ENCODE peak calls at places on chromosomes 12 and 14, in five cellular contexts. One of them, this sample, is unnamed.

GRCh38 chr14:77848031-77848430 is 48.1 kb downstream of the ADCK1 start:
- DNase-seq in lower leg skin: no peak
- DNase-seq in psoas muscle: no peak
- DNase-seq in GM06990: no peak
- DNase-seq in WERI-Rb-1: no peak
- DNase-seq in this sample: peak; percentile 14

GRCh38 chr14:74569826-74570591 is 42.0 kb downstream of the LTBP2 start:
- DNase-seq in lower leg skin: no peak
- DNase-seq in psoas muscle: no peak
- DNase-seq in GM06990: no peak
- DNase-seq in WERI-Rb-1: peak; percentile 32
- DNase-seq in this sample: peak; percentile 88

GRCh38 chr12:613996-614726 is 49.1 kb downstream of the NINJ2 start:
- DNase-seq in lower leg skin: no peak
- DNase-seq in psoas muscle: no peak
- DNase-seq in GM06990: peak; percentile 49
- DNase-seq in WERI-Rb-1: peak; percentile 28
- DNase-seq in this sample: peak; percentile 26

GRCh38 chr14:50657753-50658152 is 10.4 kb downstream of the SAV1 start:
- DNase-seq in lower leg skin: no peak
- DNase-seq in psoas muscle: no peak
- DNase-seq in GM06990: no peak
- DNase-seq in WERI-Rb-1: no peak
- DNase-seq in this sample: no peak

GRCh38 chr12:15599266-15600037 is 189.7 kb downstream of the EPS8 start:
- DNase-seq in lower leg skin: no peak
- DNase-seq in psoas muscle: no peak
- DNase-seq in GM06990: no peak
- DNase-seq in WERI-Rb-1: no peak
- DNase-seq in this sample: peak; percentile 97

GRCh38 chr12:78038986-78039385 is 208.3 kb downstream of the NAV3 start:
- DNase-seq in lower leg skin: no peak
- DNase-seq in psoas muscle: no peak
- DNase-seq in GM06990: no peak
- DNase-seq in WERI-Rb-1: no peak
- DNase-seq in this sample: peak; percentile 32

GRCh38 chr14:51096870-51097269 is 2.0 kb upstream of the TRIM9 start:
- DNase-seq in lower leg skin: no peak
- DNase-seq in psoas muscle: no peak
- DNase-seq in GM06990: no peak
- DNase-seq in WERI-Rb-1: no peak
- DNase-seq in this sample: no peak

GRCh38 chr14:91354979-91355685 is 62.5 kb downstream of the CCDC88C start:
- DNase-seq in lower leg skin: no peak
- DNase-seq in psoas muscle: no peak
- DNase-seq in GM06990: no peak
- DNase-seq in WERI-Rb-1: peak; percentile 54
- DNase-seq in this sample: no peak

GRCh38 chr12:51025182-51025747 is 919 bp downstream of the SLC11A2 start:
- DNase-seq in lower leg skin: no peak
- DNase-seq in psoas muscle: no peak
- DNase-seq in GM06990: peak; percentile 15
- DNase-seq in WERI-Rb-1: no peak
- DNase-seq in this sample: no peak

GRCh38 chr14:87286191-87286590 is 706.8 kb downstream of the GALC start:
- DNase-seq in lower leg skin: no peak
- DNase-seq in psoas muscle: no peak
- DNase-seq in GM06990: no peak
- DNase-seq in WERI-Rb-1: no peak
- DNase-seq in this sample: no peak

GRCh38 chr12:106760184-106760531 is 14.3 kb upstream of the RIC8B start:
- DNase-seq in lower leg skin: no peak
- DNase-seq in psoas muscle: no peak
- DNase-seq in GM06990: peak; percentile 72
- DNase-seq in WERI-Rb-1: no peak
- DNase-seq in this sample: peak; percentile 27

GRCh38 chr12:113853491-113853890 is 112.6 kb downstream of the RBM19 start:
- DNase-seq in lower leg skin: no peak
- DNase-seq in psoas muscle: no peak
- DNase-seq in GM06990: no peak
- DNase-seq in WERI-Rb-1: no peak
- DNase-seq in this sample: no peak

GRCh38 chr12:8698830-8699330 is 1.1 kb downstream of the RIMKLB start:
- DNase-seq in lower leg skin: no peak
- DNase-seq in psoas muscle: no peak
- DNase-seq in GM06990: no peak
- DNase-seq in WERI-Rb-1: no peak
- DNase-seq in this sample: peak; percentile 32

GRCh38 chr12:104687823-104688573 is 231.2 kb downstream of the CHST11 start:
- DNase-seq in lower leg skin: no peak
- DNase-seq in psoas muscle: no peak
- DNase-seq in GM06990: no peak
- DNase-seq in WERI-Rb-1: no peak
- DNase-seq in this sample: no peak

GRCh38 chr12:120620624-120621023 is 19.8 kb upstream of the CABP1 start:
- DNase-seq in lower leg skin: no peak
- DNase-seq in psoas muscle: no peak
- DNase-seq in GM06990: no peak
- DNase-seq in WERI-Rb-1: no peak
- DNase-seq in this sample: no peak

GRCh38 chr14:60968671-60969070 is 12.2 kb downstream of the TRMT5 start:
- DNase-seq in lower leg skin: no peak
- DNase-seq in psoas muscle: no peak
- DNase-seq in GM06990: no peak
- DNase-seq in WERI-Rb-1: no peak
- DNase-seq in this sample: no peak

GRCh38 chr12:3317841-3318501 is 173.0 kb upstream of the PRMT8 start:
- DNase-seq in lower leg skin: no peak
- DNase-seq in psoas muscle: no peak
- DNase-seq in GM06990: no peak
- DNase-seq in WERI-Rb-1: no peak
- DNase-seq in this sample: no peak

GRCh38 chr14:79018846-79019245 is 848.7 kb downstream of the NRXN3 start:
- DNase-seq in lower leg skin: no peak
- DNase-seq in psoas muscle: no peak
- DNase-seq in GM06990: no peak
- DNase-seq in WERI-Rb-1: no peak
- DNase-seq in this sample: peak; percentile 58

GRCh38 chr12:27824126-27824842 is 44.2 kb upstream of the MANSC4 start:
- DNase-seq in lower leg skin: no peak
- DNase-seq in psoas muscle: no peak
- DNase-seq in GM06990: peak; percentile 71
- DNase-seq in WERI-Rb-1: no peak
- DNase-seq in this sample: no peak

GRCh38 chr12:11902525-11902875 is 168.2 kb upstream of the BCL2L14 start:
- DNase-seq in lower leg skin: no peak
- DNase-seq in psoas muscle: no peak
- DNase-seq in GM06990: no peak
- DNase-seq in WERI-Rb-1: no peak
- DNase-seq in this sample: no peak

GRCh38 chr12:124805050-124805449 is 58.6 kb downstream of the SCARB1 start:
- DNase-seq in lower leg skin: no peak
- DNase-seq in psoas muscle: no peak
- DNase-seq in GM06990: no peak
- DNase-seq in WERI-Rb-1: no peak
- DNase-seq in this sample: no peak

GRCh38 chr12:20549115-20549719 is 145.9 kb upstream of the SLCO1C1 start:
- DNase-seq in lower leg skin: no peak
- DNase-seq in psoas muscle: no peak
- DNase-seq in GM06990: no peak
- DNase-seq in WERI-Rb-1: peak; percentile 41
- DNase-seq in this sample: peak; percentile 74

GRCh38 chr14:28142400-28143015 is 624.1 kb upstream of the FOXG1 start:
- DNase-seq in lower leg skin: no peak
- DNase-seq in psoas muscle: no peak
- DNase-seq in GM06990: no peak
- DNase-seq in WERI-Rb-1: no peak
- DNase-seq in this sample: peak; percentile 55

GRCh38 chr12:109878247-109878625 is 2.1 kb downstream of the GLTP start:
- DNase-seq in lower leg skin: no peak
- DNase-seq in psoas muscle: no peak
- DNase-seq in GM06990: no peak
- DNase-seq in WERI-Rb-1: no peak
- DNase-seq in this sample: no peak

GRCh38 chr14:72961579-72962335 is 35.5 kb downstream of the DCAF4 start:
- DNase-seq in lower leg skin: no peak
- DNase-seq in psoas muscle: no peak
- DNase-seq in GM06990: no peak
- DNase-seq in WERI-Rb-1: no peak
- DNase-seq in this sample: no peak

GRCh38 chr12:47811070-47811391 is 8.7 kb downstream of the HDAC7 start:
- DNase-seq in lower leg skin: no peak
- DNase-seq in psoas muscle: no peak
- DNase-seq in GM06990: no peak
- DNase-seq in WERI-Rb-1: no peak
- DNase-seq in this sample: no peak

GRCh38 chr12:47811581-47812484 is 7.9 kb downstream of the HDAC7 start:
- DNase-seq in lower leg skin: peak; percentile 78
- DNase-seq in psoas muscle: peak; percentile 74
- DNase-seq in GM06990: no peak
- DNase-seq in WERI-Rb-1: no peak
- DNase-seq in this sample: peak; percentile 88

GRCh38 chr12:47807338-47807737 is 12.4 kb downstream of the HDAC7 start:
- DNase-seq in lower leg skin: no peak
- DNase-seq in psoas muscle: no peak
- DNase-seq in GM06990: no peak
- DNase-seq in WERI-Rb-1: no peak
- DNase-seq in this sample: no peak

GRCh38 chr12:47808049-47808448 is 11.7 kb downstream of the HDAC7 start:
- DNase-seq in lower leg skin: no peak
- DNase-seq in psoas muscle: peak; percentile 69
- DNase-seq in GM06990: peak; percentile 69
- DNase-seq in WERI-Rb-1: no peak
- DNase-seq in this sample: peak; percentile 62

DNA sequence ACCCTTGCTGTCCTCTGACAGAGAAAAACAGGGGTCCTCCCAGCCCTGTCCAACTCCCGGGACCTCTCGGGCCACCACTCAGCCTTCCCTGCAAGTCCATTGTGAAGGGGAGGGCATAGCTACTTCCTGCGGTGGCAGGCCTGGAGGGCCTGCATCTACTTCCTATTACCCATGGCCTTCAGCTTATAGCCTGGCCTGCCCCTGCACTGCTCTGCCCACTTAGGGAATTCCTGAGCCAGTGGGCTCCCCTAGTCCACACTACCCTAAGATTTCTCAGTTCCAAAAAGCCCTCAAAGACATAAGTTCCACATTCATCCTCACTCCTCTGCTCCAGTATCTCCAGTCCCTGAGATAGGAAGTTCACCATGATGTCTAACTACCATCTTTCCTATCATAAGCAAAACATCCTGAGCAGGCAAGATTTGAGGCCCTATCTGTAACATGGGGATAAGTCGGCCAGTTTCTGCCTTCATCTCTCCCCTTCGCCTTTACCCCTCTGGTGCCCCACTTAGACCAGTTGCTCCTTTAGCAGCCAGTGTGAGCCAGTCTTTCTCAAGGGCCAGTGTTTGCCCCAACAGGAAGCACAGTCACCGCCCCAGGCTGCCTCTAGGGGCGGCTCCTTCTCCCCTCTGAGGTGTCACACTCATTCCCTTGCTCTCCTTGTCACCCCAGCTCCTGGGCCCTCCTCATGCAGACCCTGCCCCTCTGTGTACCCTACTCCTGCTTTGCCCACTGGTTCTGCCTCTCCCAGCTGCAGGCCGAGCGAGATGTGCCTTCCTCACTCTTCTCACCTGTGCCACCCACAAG is 10.9 kb downstream of the HDAC7 start:
- DNase-seq in lower leg skin: no peak
- DNase-seq in psoas muscle: no peak
- DNase-seq in GM06990: no peak
- DNase-seq in WERI-Rb-1: no peak
- DNase-seq in this sample: no peak
- TF ChIP-seq CTCF in lower leg skin: no peak
- TF ChIP-seq CTCF in psoas muscle: no peak
- TF ChIP-seq CTCF in GM06990: peak; percentile 41
- TF ChIP-seq CTCF in WERI-Rb-1: peak; percentile 31
- TF ChIP-seq CTCF in this sample: peak; percentile 27

GRCh38 chr12:131249291-131250027 is 295.8 kb downstream of the ADGRD1 start:
- DNase-seq in lower leg skin: peak; percentile 79
- DNase-seq in psoas muscle: peak; percentile 46
- DNase-seq in GM06990: no peak
- DNase-seq in WERI-Rb-1: no peak
- DNase-seq in this sample: no peak
- H3K4me3 ChIP-seq in lower leg skin: no peak overlapping the region
- H3K4me3 ChIP-seq in psoas muscle: no peak overlapping the region
- H3K4me3 ChIP-seq in GM06990: no peak overlapping the region
- H3K4me3 ChIP-seq in WERI-Rb-1: no peak overlapping the region
- H3K4me3 ChIP-seq in this sample: no peak overlapping the region

GRCh38 chr14:97198813-97199212 is 401.6 kb downstream of the VRK1 start:
- DNase-seq in lower leg skin: no peak
- DNase-seq in psoas muscle: no peak
- DNase-seq in GM06990: no peak
- DNase-seq in WERI-Rb-1: no peak
- DNase-seq in this sample: no peak
- TF ChIP-seq CTCF in lower leg skin: no peak
- TF ChIP-seq CTCF in psoas muscle: no peak
- TF ChIP-seq CTCF in GM06990: no peak
- TF ChIP-seq CTCF in WERI-Rb-1: no peak
- TF ChIP-seq CTCF in this sample: no peak

GRCh38 chr14:58298477-58298879 is at the start of gene ARID4A:
- DNase-seq in lower leg skin: no peak
- DNase-seq in psoas muscle: peak; percentile 83
- DNase-seq in GM06990: no peak
- DNase-seq in WERI-Rb-1: peak; percentile 92
- DNase-seq in this sample: no peak
- H3K4me3 ChIP-seq in lower leg skin: peak within 1 kb of the TSS; percentile 91
- H3K4me3 ChIP-seq in psoas muscle: peak within 1 kb of the TSS; percentile 95
- H3K4me3 ChIP-seq in GM06990: peak within 1 kb of the TSS; percentile 98
- H3K4me3 ChIP-seq in WERI-Rb-1: peak within 1 kb of the TSS; percentile 98
- H3K4me3 ChIP-seq in this sample: peak within 1 kb of the TSS; percentile 93

GRCh38 chr12:108856170-108856427 is 1.3 kb downstream of the SSH1 start:
- DNase-seq in lower leg skin: no peak
- DNase-seq in psoas muscle: no peak
- DNase-seq in GM06990: peak; percentile 27
- DNase-seq in WERI-Rb-1: no peak
- DNase-seq in this sample: no peak

GRCh38 chr12:108855284-108856169 is 1.9 kb downstream of the SSH1 start:
- DNase-seq in lower leg skin: no peak
- DNase-seq in psoas muscle: no peak
- DNase-seq in GM06990: no peak
- DNase-seq in WERI-Rb-1: no peak
- DNase-seq in this sample: peak; percentile 74

GRCh38 chr12:108857158-108857407 is 300 bp downstream of the SSH1 start:
- DNase-seq in lower leg skin: no peak
- DNase-seq in psoas muscle: no peak
- DNase-seq in GM06990: no peak
- DNase-seq in WERI-Rb-1: no peak
- DNase-seq in this sample: no peak

GRCh38 chr12:108854453-108855283 is 2.7 kb downstream of the SSH1 start:
- DNase-seq in lower leg skin: no peak
- DNase-seq in psoas muscle: peak; percentile 65
- DNase-seq in GM06990: peak; percentile 52
- DNase-seq in WERI-Rb-1: no peak
- DNase-seq in this sample: peak; percentile 97

GRCh38 chr12:108856428-108857157 is 790 bp downstream of the SSH1 start:
- DNase-seq in lower leg skin: no peak
- DNase-seq in psoas muscle: peak; percentile 77
- DNase-seq in GM06990: peak; percentile 64
- DNase-seq in WERI-Rb-1: no peak
- DNase-seq in this sample: peak; percentile 80
- TF ChIP-seq CTCF in lower leg skin: no peak
- TF ChIP-seq CTCF in psoas muscle: no peak
- TF ChIP-seq CTCF in GM06990: no peak
- TF ChIP-seq CTCF in WERI-Rb-1: no peak
- TF ChIP-seq CTCF in this sample: no peak

GRCh38 chr14:30960216-30960615 is 65.2 kb upstream of the AP4S1 start:
- DNase-seq in lower leg skin: no peak
- DNase-seq in psoas muscle: no peak
- DNase-seq in GM06990: no peak
- DNase-seq in WERI-Rb-1: no peak
- DNase-seq in this sample: no peak
- H3K4me3 ChIP-seq in lower leg skin: no peak overlapping the region
- H3K4me3 ChIP-seq in psoas muscle: no peak overlapping the region
- H3K4me3 ChIP-seq in GM06990: no peak overlapping the region
- H3K4me3 ChIP-seq in WERI-Rb-1: no peak overlapping the region
- H3K4me3 ChIP-seq in this sample: no peak overlapping the region

This sample was measured in fibroblast of pulmonary artery.